ENCODE peak calls at places on chromosomes 12 and 14, in six cellular contexts. One of them, this sample, is unnamed.

GRCh38 chr14:50619569-50620141 is 48.5 kb downstream of the SAV1 start:
- DNase-seq in HepG2: peak; percentile 38
- DNase-seq in GM12878: peak; percentile 21
- DNase-seq in K562: no peak
- DNase-seq in GM12891: no peak
- DNase-seq in H1: no peak
- DNase-seq in this sample: no peak

GRCh38 chr12:112716099-112717093 is 75.2 kb upstream of the RPH3A start:
- DNase-seq in GM12891: no peak
- DNase-seq in GM12878: no peak
- DNase-seq in H1: peak; percentile 60
- DNase-seq in HepG2: no peak
- DNase-seq in K562: peak; percentile 48
- DNase-seq in this sample: no peak

GRCh38 chr14:85214471-85214870 is 315.5 kb upstream of the FLRT2 start:
- DNase-seq in GM12891: no peak
- DNase-seq in GM12878: no peak
- DNase-seq in HepG2: no peak
- DNase-seq in H1: no peak
- DNase-seq in K562: no peak
- DNase-seq in this sample: no peak

GRCh38 chr14:97306133-97306784 is 509.1 kb downstream of the VRK1 start:
- DNase-seq in K562: no peak
- DNase-seq in HepG2: no peak
- DNase-seq in GM12891: no peak
- DNase-seq in H1: no peak
- DNase-seq in GM12878: peak; percentile 42
- DNase-seq in this sample: no peak

GRCh38 chr12:79358716-79359341 is 331.9 kb downstream of the PAWR start:
- DNase-seq in K562: no peak
- DNase-seq in GM12878: no peak
- DNase-seq in GM12891: no peak
- DNase-seq in H1: no peak
- DNase-seq in HepG2: no peak
- DNase-seq in this sample: no peak

GRCh38 chr14:64671591-64671990 is 32.6 kb upstream of the PLEKHG3 start:
- DNase-seq in GM12891: no peak
- DNase-seq in HepG2: peak; percentile 59
- DNase-seq in GM12878: no peak
- DNase-seq in H1: no peak
- DNase-seq in K562: peak; percentile 45
- DNase-seq in this sample: no peak

GRCh38 chr12:34605510-34605887 is 583.2 kb downstream of the ALG10 start:
- DNase-seq in HepG2: no peak
- DNase-seq in K562: peak; percentile 2
- DNase-seq in GM12891: no peak
- DNase-seq in GM12878: no peak
- DNase-seq in H1: no peak
- DNase-seq in this sample: no peak

GRCh38 chr14:64979336-64980074 is 7.2 kb upstream of the FNTB start:
- DNase-seq in GM12891: no peak
- DNase-seq in H1: no peak
- DNase-seq in GM12878: no peak
- DNase-seq in HepG2: no peak
- DNase-seq in K562: no peak
- DNase-seq in this sample: no peak

GRCh38 chr12:102510031-102510430 is 29.7 kb upstream of the IGF1 start:
- DNase-seq in HepG2: no peak
- DNase-seq in K562: no peak
- DNase-seq in GM12878: no peak
- DNase-seq in GM12891: no peak
- DNase-seq in H1: no peak
- DNase-seq in this sample: no peak

GRCh38 chr12:93229494-93230310 is 148.0 kb upstream of the NUDT4 start:
- DNase-seq in GM12878: no peak
- DNase-seq in H1: no peak
- DNase-seq in GM12891: no peak
- DNase-seq in K562: peak; percentile 42
- DNase-seq in HepG2: peak; percentile 48
- DNase-seq in this sample: no peak
- TF ChIP-seq POLR2AphosphoS5 in GM12878: no peak
- TF ChIP-seq POLR2AphosphoS5 in H1: no peak
- TF ChIP-seq POLR2AphosphoS5 in GM12891: no peak
- TF ChIP-seq POLR2AphosphoS5 in K562: no peak
- TF ChIP-seq POLR2AphosphoS5 in HepG2: no peak
- TF ChIP-seq POLR2AphosphoS5 in this sample: no peak

GRCh38 chr12:52515319-52515646 is 4.9 kb downstream of the KRT5 start:
- DNase-seq in H1: no peak
- DNase-seq in K562: no peak
- DNase-seq in GM12878: no peak
- DNase-seq in GM12891: no peak
- DNase-seq in HepG2: no peak
- DNase-seq in this sample: no peak

GRCh38 chr12:52517005-52517835 is 3.0 kb downstream of the KRT5 start:
- DNase-seq in H1: peak; percentile 27
- DNase-seq in K562: no peak
- DNase-seq in HepG2: no peak
- DNase-seq in GM12891: no peak
- DNase-seq in GM12878: no peak
- DNase-seq in this sample: no peak

GRCh38 chr12:52514471-52515318 is 5.5 kb downstream of the KRT5 start:
- DNase-seq in HepG2: no peak
- DNase-seq in GM12891: no peak
- DNase-seq in H1: peak; percentile 23
- DNase-seq in K562: no peak
- DNase-seq in GM12878: no peak
- DNase-seq in this sample: no peak

GRCh38 chr12:52515927-52516831 is 4.0 kb downstream of the KRT5 start:
- DNase-seq in HepG2: no peak
- DNase-seq in GM12878: no peak
- DNase-seq in GM12891: no peak
- DNase-seq in H1: peak; percentile 16
- DNase-seq in K562: no peak
- DNase-seq in this sample: no peak

GRCh38 chr12:52513736-52514135 is 6.5 kb downstream of the KRT5 start:
- DNase-seq in GM12891: no peak
- DNase-seq in K562: no peak
- DNase-seq in H1: no peak
- DNase-seq in GM12878: no peak
- DNase-seq in HepG2: no peak
- DNase-seq in this sample: no peak
- TF ChIP-seq TAF1 in GM12891: no peak
- TF ChIP-seq TAF1 in K562: no peak
- TF ChIP-seq TAF1 in H1: no peak
- TF ChIP-seq TAF1 in GM12878: no peak
- TF ChIP-seq TAF1 in HepG2: no peak
- TF ChIP-seq TAF1 in this sample: no peak

GRCh38 chr14:103847954-103848719 is 762 bp upstream of the PPP1R13B start:
- DNase-seq in GM12878: no peak
- DNase-seq in H1: peak; percentile 83
- DNase-seq in K562: peak; percentile 66
- DNase-seq in HepG2: peak; percentile 40
- DNase-seq in GM12891: no peak
- DNase-seq in this sample: no peak
- TF ChIP-seq POLR2A in GM12878: no peak
- TF ChIP-seq POLR2A in H1: no peak
- TF ChIP-seq POLR2A in K562: no peak
- TF ChIP-seq POLR2A in HepG2: no peak
- TF ChIP-seq POLR2A in GM12891: no peak
- TF ChIP-seq POLR2A in this sample: no peak

GRCh38 chr12:132015686-132016430 is 66.1 kb downstream of the EP400 start:
- DNase-seq in GM12878: no peak
- DNase-seq in H1: no peak
- DNase-seq in GM12891: no peak
- DNase-seq in K562: no peak
- DNase-seq in HepG2: no peak
- DNase-seq in this sample: no peak

GRCh38 chr12:132021031-132021871 is 71.5 kb downstream of the EP400 start:
- DNase-seq in HepG2: no peak
- DNase-seq in K562: no peak
- DNase-seq in H1: no peak
- DNase-seq in GM12878: no peak
- DNase-seq in GM12891: no peak
- DNase-seq in this sample: no peak

GRCh38 chr12:132020292-132020691 is 70.5 kb downstream of the EP400 start:
- DNase-seq in GM12878: no peak
- DNase-seq in H1: no peak
- DNase-seq in K562: no peak
- DNase-seq in GM12891: no peak
- DNase-seq in HepG2: no peak
- DNase-seq in this sample: no peak

GRCh38 chr12:132019891-132020290 is 70.1 kb downstream of the EP400 start:
- DNase-seq in GM12878: no peak
- DNase-seq in HepG2: no peak
- DNase-seq in H1: no peak
- DNase-seq in K562: no peak
- DNase-seq in GM12891: no peak
- DNase-seq in this sample: no peak

DNA sequence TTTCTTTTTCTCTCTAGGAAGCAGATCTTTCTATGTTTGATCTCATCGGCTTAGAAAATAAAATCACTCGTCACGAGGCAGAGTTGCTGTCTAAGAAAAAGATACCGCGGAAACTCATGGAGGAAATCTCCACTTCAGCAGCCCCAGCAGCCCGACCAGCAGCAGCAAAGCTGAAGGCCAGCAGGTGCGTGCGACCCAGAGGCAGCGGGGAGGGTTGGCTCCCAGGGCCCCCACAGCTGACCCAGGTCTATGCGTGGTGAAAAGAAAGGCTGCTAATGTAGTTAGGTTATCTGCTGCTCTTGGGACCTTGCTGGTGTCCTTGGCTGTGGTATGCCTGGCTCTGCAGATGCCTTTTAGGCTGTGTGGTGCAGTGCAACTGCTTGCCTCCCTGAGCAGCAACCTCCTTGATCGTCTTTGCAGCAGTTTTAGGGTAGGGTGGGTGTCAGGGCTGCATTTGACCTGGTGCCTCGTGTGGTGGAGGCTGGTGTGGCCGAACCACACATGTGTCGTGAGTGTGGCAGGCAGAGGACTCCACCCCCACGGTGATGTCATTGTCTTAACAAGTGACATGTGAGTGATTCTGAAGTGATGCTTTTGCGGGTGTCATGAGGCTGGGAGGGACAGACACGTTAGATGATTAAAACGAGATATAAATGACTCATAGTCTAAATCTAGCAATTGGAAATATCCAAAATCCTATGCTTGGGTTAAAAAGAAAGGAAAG is 68.6 kb downstream of the EP400 start:
- DNase-seq in H1: no peak
- DNase-seq in GM12891: no peak
- DNase-seq in K562: peak; percentile 34
- DNase-seq in HepG2: no peak
- DNase-seq in GM12878: no peak
- DNase-seq in this sample: no peak
- TF ChIP-seq POLR2AphosphoS5 in H1: no peak
- TF ChIP-seq POLR2AphosphoS5 in GM12891: no peak
- TF ChIP-seq POLR2AphosphoS5 in K562: no peak
- TF ChIP-seq POLR2AphosphoS5 in HepG2: no peak
- TF ChIP-seq POLR2AphosphoS5 in GM12878: no peak
- TF ChIP-seq POLR2AphosphoS5 in this sample: no peak

DNA sequence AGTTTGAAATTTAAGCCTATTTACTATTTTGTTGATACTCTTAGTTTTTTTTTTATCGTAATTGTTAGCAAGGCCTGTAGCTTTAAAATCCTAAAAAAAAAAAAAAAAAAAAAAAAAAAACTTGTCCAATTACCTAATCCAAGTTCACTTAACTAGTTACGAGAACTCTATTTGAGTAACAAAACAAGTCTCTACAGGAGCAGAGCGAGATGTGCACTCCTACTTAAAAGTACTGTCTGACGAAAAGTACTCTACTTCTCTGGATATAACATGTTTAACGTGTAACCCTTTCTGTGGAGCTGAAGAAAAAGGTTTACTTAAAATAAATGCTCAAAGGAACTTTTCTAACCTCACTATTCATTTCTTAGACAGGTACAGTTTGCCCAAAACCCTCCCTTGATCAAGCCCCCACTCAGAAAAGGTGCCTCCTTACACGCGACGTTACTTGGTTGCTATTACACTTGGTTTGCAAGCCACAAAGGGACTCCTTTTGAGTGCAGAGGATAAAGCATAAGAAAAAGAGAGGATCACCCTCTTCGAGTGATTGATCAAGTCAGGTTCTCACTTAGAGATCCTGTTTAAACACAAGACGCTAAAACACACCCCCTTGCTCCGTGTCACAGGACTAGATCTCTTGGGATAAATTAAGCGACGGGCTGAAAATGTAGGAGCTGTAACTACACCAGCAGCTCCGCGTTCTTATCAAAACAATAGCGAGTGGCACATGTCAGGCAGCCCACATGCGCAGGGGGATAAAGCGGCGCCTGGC is 2.2 kb downstream of the BAZ1A start:
- DNase-seq in H1: no peak
- DNase-seq in GM12891: peak; percentile 8
- DNase-seq in HepG2: peak; percentile 90
- DNase-seq in K562: no peak
- DNase-seq in GM12878: no peak
- DNase-seq in this sample: peak; percentile 6
- TF ChIP-seq TAF1 in H1: peak; percentile 64
- TF ChIP-seq TAF1 in GM12891: peak; percentile 21
- TF ChIP-seq TAF1 in HepG2: no peak
- TF ChIP-seq TAF1 in K562: no peak
- TF ChIP-seq TAF1 in GM12878: no peak
- TF ChIP-seq TAF1 in this sample: no peak

DNA sequence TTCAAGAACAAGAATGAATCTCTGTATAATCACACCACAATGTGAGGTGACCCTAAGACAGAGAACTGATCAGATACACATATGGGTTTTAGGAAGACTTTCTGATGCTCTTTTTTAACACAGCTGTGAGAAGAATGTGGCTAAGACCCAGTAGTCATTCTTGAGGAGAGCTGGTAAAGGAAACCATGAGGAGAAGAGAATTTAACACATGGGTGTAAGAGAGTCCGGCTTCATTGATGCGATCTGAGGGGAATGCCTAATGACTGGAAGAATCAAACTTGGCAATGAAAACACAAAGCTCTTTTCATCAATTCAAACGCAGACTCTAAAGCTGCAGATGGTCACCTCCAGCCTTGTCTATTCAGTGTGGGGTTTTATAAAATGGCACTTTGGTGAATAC is 79.3 kb downstream of the FOXA1 start:
- DNase-seq in HepG2: no peak
- DNase-seq in GM12878: no peak
- DNase-seq in GM12891: no peak
- DNase-seq in K562: no peak
- DNase-seq in H1: no peak
- DNase-seq in this sample: no peak
- TF ChIP-seq POLR2A in HepG2: no peak
- TF ChIP-seq POLR2A in GM12878: no peak
- TF ChIP-seq POLR2A in GM12891: no peak
- TF ChIP-seq POLR2A in K562: no peak
- TF ChIP-seq POLR2A in H1: no peak
- TF ChIP-seq POLR2A in this sample: no peak